ENCODE peak calls at places on chromosomes 1 and 21, in six cellular contexts. E is AG20443; T is stimulated activated CD4-positive, alpha-beta T cell treated with anti-CD3 and anti-CD28 coated beads, TNF-alpha, amount 100 ng/mL, for 1 hour; C is ELR; H is astrocyte of the cerebellum; D is Peyer's patch. V is an unnamed sample.

GRCh38 chr1:2233997-2234761 is 6.1 kb downstream of the SKI start:
- DNase-seq in D (peak), E (peak), T (no peak), C (peak), H (no peak), V (peak)

GRCh38 chr1:100009458-100009857 is 39.7 kb downstream of the SLC35A3 start:
- DNase-seq in H (no peak), T (no peak), C (peak), D (no peak), E (peak), V (no peak)

GRCh38 chr1:225652726-225653462 is at the start of gene ENAH:
- DNase-seq in C (peak), T (peak), E (peak), D (peak), H (peak), V (peak)

GRCh38 chr1:31065310-31066217 is at the start of gene PUM1:
- DNase-seq in H (peak), C (peak), E (peak), D (peak), T (peak), V (peak)

GRCh38 chr1:214505134-214505533 is 46.3 kb downstream of the PTPN14 start:
- DNase-seq in T (no peak), H (no peak), C (no peak), D (no peak), E (no peak), V (no peak)

GRCh38 chr1:19325958-19326747 is 14.0 kb downstream of the SLC66A1 start:
- DNase-seq in E (no peak), C (no peak), T (no peak), D (no peak), H (no peak), V (no peak)

GRCh38 chr21:32463889-32464300 is 51.4 kb downstream of the EVA1C start:
- DNase-seq in E (peak), D (no peak), C (peak), T (no peak), H (peak), V (no peak)

GRCh38 chr1:193408782-193409293 is 222.4 kb upstream of the B3GALT2 start:
- DNase-seq in T (no peak), D (peak), E (peak), H (peak), C (peak), V (no peak)

GRCh38 chr1:3068400-3069361 is at the start of gene PRDM16:
- DNase-seq in E (peak), D (no peak), C (peak), H (peak), T (no peak), V (no peak)

GRCh38 chr1:156128749-156129682 is 14.5 kb downstream of the LMNA start:
- DNase-seq in H (no peak), T (no peak), D (no peak), E (no peak), C (no peak), V (no peak)

GRCh38 chr1:77282187-77282865 is 507 bp downstream of the AK5 start:
- DNase-seq in T (no peak), D (no peak), E (peak), H (no peak), C (peak), V (peak)

GRCh38 chr1:40689737-40690136 is 1.8 kb upstream of the NFYC start:
- DNase-seq in C (no peak), E (no peak), D (no peak), H (no peak), T (no peak), V (no peak)

GRCh38 chr1:76012341-76013208 is 62.0 kb upstream of the ST6GALNAC3 start:
- DNase-seq in D (no peak), C (no peak), E (no peak), T (no peak), H (no peak), V (no peak)

GRCh38 chr21:42971897-42972275 is 2.5 kb upstream of the PKNOX1 start:
- DNase-seq in H (no peak), D (peak), C (no peak), T (no peak), E (no peak), V (no peak)

GRCh38 chr21:25453524-25453923 is 153.8 kb downstream of the MRPL39 start:
- DNase-seq in E (no peak), T (no peak), C (peak), D (no peak), H (no peak), V (no peak)

GRCh38 chr1:39427912-39428311 is 63.5 kb upstream of the BMP8A start:
- DNase-seq in C (no peak), H (no peak), D (no peak), E (no peak), T (no peak), V (no peak)

GRCh38 chr1:201468501-201468843 is 516 bp downstream of the PHLDA3 start:
- DNase-seq in C (peak), E (no peak), H (no peak), T (no peak), D (no peak), V (peak)

GRCh38 chr1:22919341-22920025 is 53.2 kb downstream of the LACTBL1 start:
- DNase-seq in C (peak), E (peak), D (no peak), H (no peak), T (no peak), V (no peak)

GRCh38 chr1:229310833-229311232 is 32.0 kb downstream of the CCSAP start:
- DNase-seq in C (no peak), E (no peak), H (no peak), T (no peak), D (no peak), V (no peak)

GRCh38 chr21:17818158-17819113 is 720 bp downstream of the C21orf91 start:
- DNase-seq in T (peak), H (no peak), C (peak), E (peak), D (peak), V (no peak)

GRCh38 chr1:170494369-170494768 is 37.6 kb upstream of the GORAB start:
- DNase-seq in E (no peak), D (no peak), T (no peak), C (peak), H (peak), V (no peak)